ENCODE peak calls at places on chromosomes 16 and 17, in four cellular contexts. One of them, this sample, is unnamed.
A peak's percentile ranks its signal among the peaks of the same experiment; 100 is the strongest.

GRCh38 chr17:49694847-49695697 is 12.7 kb downstream of the SLC35B1 start:
- DNase-seq in colonic mucosa: peak; percentile 72
- DNase-seq in right atrium auricular region: no peak
- DNase-seq in lower lobe of right lung: no peak
- DNase-seq in this sample: peak; percentile 83

GRCh38 chr16:49961087-49961486 is 63.9 kb upstream of the CNEP1R1 start:
- DNase-seq in colonic mucosa: no peak
- DNase-seq in right atrium auricular region: no peak
- DNase-seq in lower lobe of right lung: no peak
- DNase-seq in this sample: no peak

GRCh38 chr16:77840623-77841274 is 52.4 kb downstream of the VAT1L start:
- DNase-seq in colonic mucosa: no peak
- DNase-seq in right atrium auricular region: no peak
- DNase-seq in lower lobe of right lung: no peak
- DNase-seq in this sample: no peak

GRCh38 chr17:57550671-57551315 is 194.3 kb downstream of the CCDC182 start:
- DNase-seq in colonic mucosa: no peak
- DNase-seq in right atrium auricular region: no peak
- DNase-seq in lower lobe of right lung: no peak
- DNase-seq in this sample: no peak

GRCh38 chr17:36674278-36674650 is 72.9 kb downstream of the MRM1 start:
- DNase-seq in colonic mucosa: no peak
- DNase-seq in right atrium auricular region: no peak
- DNase-seq in lower lobe of right lung: no peak
- DNase-seq in this sample: no peak

GRCh38 chr17:65550758-65551157 is 10.7 kb downstream of the AXIN2 start:
- DNase-seq in colonic mucosa: peak; percentile 17
- DNase-seq in right atrium auricular region: no peak
- DNase-seq in lower lobe of right lung: no peak
- DNase-seq in this sample: no peak

GRCh38 chr16:73921295-73921694 is 375.3 kb upstream of the PSMD7 start:
- DNase-seq in colonic mucosa: no peak
- DNase-seq in right atrium auricular region: no peak
- DNase-seq in lower lobe of right lung: no peak
- DNase-seq in this sample: no peak

GRCh38 chr17:35101725-35102124 is 17.9 kb downstream of the RAD51D start:
- DNase-seq in colonic mucosa: no peak
- DNase-seq in right atrium auricular region: no peak
- DNase-seq in lower lobe of right lung: no peak
- DNase-seq in this sample: no peak

GRCh38 chr17:82862758-82863645 is 23.2 kb upstream of the ZNF750 start:
- DNase-seq in colonic mucosa: no peak
- DNase-seq in right atrium auricular region: no peak
- DNase-seq in lower lobe of right lung: no peak
- DNase-seq in this sample: no peak

GRCh38 chr17:17628388-17629008 is 37.0 kb upstream of the PEMT start:
- DNase-seq in colonic mucosa: peak; percentile 55
- DNase-seq in right atrium auricular region: no peak
- DNase-seq in lower lobe of right lung: no peak
- DNase-seq in this sample: no peak

GRCh38 chr16:56246051-56246817 is 54.9 kb downstream of the GNAO1 start:
- DNase-seq in colonic mucosa: no peak
- DNase-seq in right atrium auricular region: no peak
- DNase-seq in lower lobe of right lung: no peak
- DNase-seq in this sample: no peak

GRCh38 chr16:12348733-12349704 is 372.5 kb downstream of the SNX29 start:
- DNase-seq in colonic mucosa: no peak
- DNase-seq in right atrium auricular region: no peak
- DNase-seq in lower lobe of right lung: no peak
- DNase-seq in this sample: no peak

GRCh38 chr16:78768723-78769122 is 669.3 kb downstream of the WWOX start:
- DNase-seq in colonic mucosa: no peak
- DNase-seq in right atrium auricular region: no peak
- DNase-seq in lower lobe of right lung: no peak
- DNase-seq in this sample: no peak

GRCh38 chr17:3534881-3535252 is 22.7 kb downstream of the TRPV3 start:
- DNase-seq in colonic mucosa: peak; percentile 41
- DNase-seq in right atrium auricular region: no peak
- DNase-seq in lower lobe of right lung: peak; percentile 44
- DNase-seq in this sample: no peak

DNA sequence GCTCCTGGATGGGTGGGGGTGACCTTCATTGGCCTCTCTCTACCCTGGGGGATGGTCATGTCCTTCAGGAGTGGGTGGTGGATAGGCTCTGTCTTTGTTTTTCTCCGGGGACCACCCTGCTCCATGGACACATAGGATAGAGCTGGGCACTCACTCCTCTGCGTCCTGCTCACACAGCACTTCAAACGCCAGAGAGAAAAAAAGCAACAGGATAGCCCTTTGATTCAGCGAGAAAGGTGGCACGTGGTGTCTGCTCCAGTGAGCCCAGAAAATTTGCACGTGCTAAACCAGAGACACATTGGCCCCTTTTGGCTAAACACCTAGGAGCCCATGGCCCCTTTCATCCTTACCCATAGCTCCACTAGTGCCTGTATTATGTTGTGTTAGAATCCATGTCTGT is 90.3 kb downstream of the ASIC2 start:
- DNase-seq in colonic mucosa: no peak
- DNase-seq in right atrium auricular region: peak; percentile 9
- DNase-seq in lower lobe of right lung: no peak
- DNase-seq in this sample: no peak
- H3K27me3 ChIP-seq in colonic mucosa: no peaks in the 10 kb centered on the region
- H3K27me3 ChIP-seq in right atrium auricular region: no peaks in the 10 kb centered on the region
- H3K27me3 ChIP-seq in lower lobe of right lung: peaks cover 13% of the 10 kb centered on the region
- H3K27me3 ChIP-seq in this sample: no peaks in the 10 kb centered on the region

GRCh38 chr17:60989439-60989838 is 311.8 kb downstream of the BCAS3 start:
- DNase-seq in colonic mucosa: no peak
- DNase-seq in right atrium auricular region: no peak
- DNase-seq in lower lobe of right lung: no peak
- DNase-seq in this sample: no peak
- TF ChIP-seq CTCF in colonic mucosa: no peak
- TF ChIP-seq CTCF in right atrium auricular region: no peak
- TF ChIP-seq CTCF in lower lobe of right lung: no peak
- TF ChIP-seq CTCF in this sample: no peak

GRCh38 chr16:62038225-62038624 is 2.0 kb upstream of the CDH8 start:
- DNase-seq in colonic mucosa: no peak
- DNase-seq in right atrium auricular region: no peak
- DNase-seq in lower lobe of right lung: no peak
- DNase-seq in this sample: no peak
- H3K27me3 ChIP-seq in colonic mucosa: peaks cover 5% of the 10 kb centered on the region
- H3K27me3 ChIP-seq in right atrium auricular region: peaks cover 16% of the 10 kb centered on the region
- H3K27me3 ChIP-seq in lower lobe of right lung: peaks cover 40% of the 10 kb centered on the region
- H3K27me3 ChIP-seq in this sample: no peaks in the 10 kb centered on the region

DNA sequence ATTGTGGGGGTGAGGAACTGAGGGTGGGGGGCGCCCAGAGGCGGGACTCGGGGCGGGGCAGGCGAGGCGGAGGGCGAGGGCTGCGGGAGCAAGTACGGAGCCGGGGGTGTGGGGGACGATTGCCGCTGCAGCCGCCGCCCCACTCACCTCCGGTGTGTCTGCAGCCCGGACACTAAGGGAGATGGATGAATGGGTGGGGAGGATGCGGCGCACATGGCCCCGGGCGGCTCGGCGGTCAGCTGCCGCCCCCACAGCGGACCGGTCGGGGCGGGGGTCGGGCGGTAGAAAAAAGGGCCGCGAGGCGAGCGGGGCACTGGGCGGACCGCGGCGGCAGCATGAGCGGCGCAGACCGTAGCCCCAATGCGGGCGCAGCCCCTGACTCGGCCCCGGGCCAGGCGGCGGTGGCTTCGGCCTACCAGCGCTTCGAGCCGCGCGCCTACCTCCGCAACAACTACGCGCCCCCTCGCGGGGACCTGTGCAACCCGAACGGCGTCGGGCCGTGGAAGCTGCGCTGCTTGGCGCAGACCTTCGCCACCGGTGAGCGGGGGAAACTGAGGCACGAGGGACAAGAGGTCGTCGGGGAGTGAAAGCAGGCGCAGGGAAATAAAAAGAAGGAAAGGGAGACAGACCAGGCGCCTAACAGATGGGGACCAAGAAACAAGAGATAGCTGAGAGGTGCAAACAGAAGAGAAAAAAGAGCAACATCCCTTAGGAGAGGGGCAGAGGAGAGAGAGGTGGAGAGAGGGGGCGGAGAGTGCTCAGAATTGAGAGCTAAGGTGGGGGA is at the start of gene PNMT:
- DNase-seq in colonic mucosa: peak; percentile 78
- DNase-seq in right atrium auricular region: no peak
- DNase-seq in lower lobe of right lung: peak; percentile 83
- DNase-seq in this sample: peak; percentile 68
- TF ChIP-seq CTCF in colonic mucosa: peak; percentile 49
- TF ChIP-seq CTCF in right atrium auricular region: peak; percentile 65
- TF ChIP-seq CTCF in lower lobe of right lung: peak; percentile 73
- TF ChIP-seq CTCF in this sample: peak; percentile 46

DNA sequence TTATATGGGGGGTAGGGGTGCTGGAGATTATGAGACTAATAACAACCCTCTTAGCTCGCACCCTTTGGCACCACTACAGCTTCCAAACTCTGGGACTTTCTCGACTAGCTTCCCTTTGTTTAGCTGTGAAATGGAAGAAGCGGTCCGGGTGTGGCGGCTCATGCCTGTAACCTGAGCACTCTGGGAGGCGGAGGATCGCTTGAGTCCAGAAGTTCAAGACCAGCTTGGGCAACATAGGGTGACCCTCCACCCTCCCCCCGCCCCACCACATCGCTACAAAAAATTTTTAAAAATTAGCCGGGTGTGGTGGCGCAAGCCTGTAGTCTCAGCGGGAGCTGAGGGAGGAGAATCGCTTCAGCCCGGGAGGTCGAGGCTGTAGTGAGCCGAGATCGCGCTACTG is 807 bp upstream of the CDH3 start:
- DNase-seq in colonic mucosa: peak; percentile 27
- DNase-seq in right atrium auricular region: no peak
- DNase-seq in lower lobe of right lung: no peak
- DNase-seq in this sample: no peak
- H3K27me3 ChIP-seq in colonic mucosa: peaks cover 36% of the 10 kb centered on the region
- H3K27me3 ChIP-seq in right atrium auricular region: peaks cover 24% of the 10 kb centered on the region
- H3K27me3 ChIP-seq in lower lobe of right lung: peaks cover 64% of the 10 kb centered on the region
- H3K27me3 ChIP-seq in this sample: no peaks in the 10 kb centered on the region

DNA sequence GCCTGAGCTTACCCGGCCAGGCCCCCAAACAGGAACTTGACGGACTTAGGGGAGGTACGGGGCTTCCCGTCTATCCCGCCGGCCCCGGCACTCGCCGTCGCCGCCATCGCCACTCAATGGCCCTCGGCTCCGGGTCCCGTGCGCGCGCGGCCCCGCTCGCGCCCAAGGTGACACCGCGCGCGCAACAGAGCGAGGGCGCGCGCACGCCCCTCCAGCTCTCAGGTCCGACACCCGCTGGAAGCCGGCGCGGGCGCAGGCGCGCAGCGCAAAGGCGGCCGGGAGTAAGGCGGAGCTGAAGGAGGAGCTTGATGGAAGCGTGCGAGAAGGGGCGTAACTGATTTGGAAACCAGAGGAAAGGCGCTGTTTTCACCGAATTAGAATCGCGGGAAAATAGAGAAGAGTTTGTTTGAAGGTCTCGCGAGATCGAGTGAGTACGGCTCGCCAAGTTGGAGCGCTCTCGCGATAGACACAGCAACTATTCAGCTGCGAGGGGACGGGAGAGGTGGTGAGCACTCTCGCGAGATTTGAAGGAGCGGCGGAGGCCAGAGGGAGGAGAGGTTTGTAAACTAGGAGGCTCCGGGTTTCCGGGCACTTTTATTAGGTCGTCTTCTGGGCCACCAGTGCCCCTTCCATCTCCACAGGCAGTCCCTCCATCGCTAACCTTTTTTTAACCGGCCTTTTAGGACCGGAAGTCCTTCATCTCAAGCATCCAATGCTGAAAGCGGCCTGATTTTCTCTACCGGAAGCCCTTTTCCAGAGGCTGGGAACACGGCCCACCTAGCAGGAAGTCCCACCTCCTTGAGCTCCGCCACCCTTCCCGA is at the start of the genes RNF167 and SLC25A11:
- DNase-seq in colonic mucosa: peak; percentile 96
- DNase-seq in right atrium auricular region: peak; percentile 98
- DNase-seq in lower lobe of right lung: peak; percentile 96
- DNase-seq in this sample: peak; percentile 92
- TF ChIP-seq CTCF in colonic mucosa: no peak
- TF ChIP-seq CTCF in right atrium auricular region: no peak
- TF ChIP-seq CTCF in lower lobe of right lung: no peak
- TF ChIP-seq CTCF in this sample: no peak

DNA sequence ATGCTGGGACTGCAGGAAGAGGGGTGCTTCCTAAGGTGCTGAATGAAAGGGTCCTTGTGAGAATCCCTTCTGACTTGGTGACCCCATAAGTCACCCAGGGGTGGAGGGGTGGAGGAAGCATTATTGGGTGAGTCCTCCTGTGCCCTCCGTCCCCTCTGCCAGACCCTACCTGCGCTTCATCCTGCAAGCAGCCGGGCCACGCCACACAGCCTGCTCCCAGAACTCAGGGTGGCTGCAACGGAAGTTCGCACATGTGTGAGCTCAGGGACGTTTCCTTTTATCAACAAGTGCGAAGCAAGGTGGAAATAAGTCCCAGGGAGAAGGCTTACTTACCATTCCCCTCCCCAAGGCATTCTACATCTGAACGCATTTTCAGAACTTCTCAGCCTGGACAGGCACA is 40.9 kb downstream of the COX4I1 start:
- DNase-seq in colonic mucosa: no peak
- DNase-seq in right atrium auricular region: no peak
- DNase-seq in lower lobe of right lung: no peak
- DNase-seq in this sample: no peak
- H3K27me3 ChIP-seq in colonic mucosa: no peaks in the 10 kb centered on the region
- H3K27me3 ChIP-seq in right atrium auricular region: no peaks in the 10 kb centered on the region
- H3K27me3 ChIP-seq in lower lobe of right lung: peaks cover 30% of the 10 kb centered on the region
- H3K27me3 ChIP-seq in this sample: peaks cover 6% of the 10 kb centered on the region